ENCODE peak calls at places on chromosomes 13 and 19, in nine cellular contexts. One of them, this sample, is unnamed.

GRCh38 chr19:32750441-32751055 is 31.0 kb downstream of the TDRD12 start:
- DNase-seq in LoVo: no peak
- DNase-seq in neural crest cell: no peak
- DNase-seq in B cell: no peak
- DNase-seq in heart right ventricle: no peak
- DNase-seq in skeletal muscle cell: no peak
- DNase-seq in GM23248: no peak
- DNase-seq in fibroblast of the conjunctiva: no peak
- DNase-seq in RPMI8226: peak; percentile 66
- DNase-seq in this sample: no peak

GRCh38 chr19:45102481-45102880 is 9.5 kb downstream of the PPP1R37 start:
- DNase-seq in neural crest cell: no peak
- DNase-seq in fibroblast of the conjunctiva: no peak
- DNase-seq in skeletal muscle cell: no peak
- DNase-seq in heart right ventricle: no peak
- DNase-seq in B cell: no peak
- DNase-seq in LoVo: no peak
- DNase-seq in RPMI8226: no peak
- DNase-seq in GM23248: no peak
- DNase-seq in this sample: no peak

GRCh38 chr13:78998736-78999135 is 339.8 kb upstream of the OBI1 start:
- DNase-seq in GM23248: no peak
- DNase-seq in skeletal muscle cell: no peak
- DNase-seq in B cell: no peak
- DNase-seq in fibroblast of the conjunctiva: no peak
- DNase-seq in LoVo: no peak
- DNase-seq in heart right ventricle: no peak
- DNase-seq in RPMI8226: no peak
- DNase-seq in neural crest cell: no peak
- DNase-seq in this sample: no peak

GRCh38 chr19:16125738-16126495 is 14.2 kb downstream of the RAB8A start:
- DNase-seq in heart right ventricle: no peak
- DNase-seq in skeletal muscle cell: no peak
- DNase-seq in RPMI8226: no peak
- DNase-seq in B cell: no peak
- DNase-seq in LoVo: no peak
- DNase-seq in fibroblast of the conjunctiva: no peak
- DNase-seq in GM23248: no peak
- DNase-seq in neural crest cell: no peak
- DNase-seq in this sample: no peak

GRCh38 chr13:33548065-33548464 is 262.5 kb upstream of the STARD13 start:
- DNase-seq in B cell: peak; percentile 46
- DNase-seq in fibroblast of the conjunctiva: no peak
- DNase-seq in neural crest cell: no peak
- DNase-seq in GM23248: no peak
- DNase-seq in heart right ventricle: no peak
- DNase-seq in skeletal muscle cell: no peak
- DNase-seq in LoVo: no peak
- DNase-seq in RPMI8226: no peak
- DNase-seq in this sample: no peak

GRCh38 chr19:30256510-30256850 is 115.7 kb upstream of the ZNF536 start:
- DNase-seq in neural crest cell: no peak
- DNase-seq in B cell: no peak
- DNase-seq in LoVo: no peak
- DNase-seq in GM23248: no peak
- DNase-seq in fibroblast of the conjunctiva: no peak
- DNase-seq in skeletal muscle cell: no peak
- DNase-seq in heart right ventricle: no peak
- DNase-seq in RPMI8226: no peak
- DNase-seq in this sample: no peak

GRCh38 chr19:461664-462551 is 1.1 kb upstream of the SHC2 start:
- DNase-seq in GM23248: peak; percentile 12
- DNase-seq in skeletal muscle cell: no peak
- DNase-seq in heart right ventricle: no peak
- DNase-seq in B cell: no peak
- DNase-seq in RPMI8226: no peak
- DNase-seq in LoVo: peak; percentile 54
- DNase-seq in fibroblast of the conjunctiva: no peak
- DNase-seq in neural crest cell: peak; percentile 35
- DNase-seq in this sample: peak; percentile 60

GRCh38 chr13:78586706-78587105 is 16.6 kb downstream of the POU4F1 start:
- DNase-seq in neural crest cell: no peak
- DNase-seq in RPMI8226: peak; percentile 19
- DNase-seq in LoVo: no peak
- DNase-seq in GM23248: no peak
- DNase-seq in skeletal muscle cell: no peak
- DNase-seq in fibroblast of the conjunctiva: no peak
- DNase-seq in heart right ventricle: no peak
- DNase-seq in B cell: no peak
- DNase-seq in this sample: no peak

GRCh38 chr13:112859817-112860190 is 109.2 kb upstream of the MCF2L start:
- DNase-seq in fibroblast of the conjunctiva: peak; percentile 17
- DNase-seq in GM23248: peak; percentile 12
- DNase-seq in heart right ventricle: no peak
- DNase-seq in LoVo: no peak
- DNase-seq in neural crest cell: no peak
- DNase-seq in B cell: peak; percentile 23
- DNase-seq in RPMI8226: no peak
- DNase-seq in skeletal muscle cell: peak; percentile 29
- DNase-seq in this sample: no peak

GRCh38 chr19:41530184-41530534 is 45.8 kb upstream of the CEACAM21 start:
- DNase-seq in B cell: no peak
- DNase-seq in fibroblast of the conjunctiva: no peak
- DNase-seq in skeletal muscle cell: no peak
- DNase-seq in GM23248: no peak
- DNase-seq in RPMI8226: no peak
- DNase-seq in heart right ventricle: no peak
- DNase-seq in neural crest cell: no peak
- DNase-seq in LoVo: no peak
- DNase-seq in this sample: no peak

GRCh38 chr19:7944177-7944761 is 803 bp upstream of the TIMM44 start:
- DNase-seq in fibroblast of the conjunctiva: peak; percentile 94
- DNase-seq in heart right ventricle: peak; percentile 86
- DNase-seq in neural crest cell: peak; percentile 94
- DNase-seq in LoVo: peak; percentile 78
- DNase-seq in B cell: peak; percentile 91
- DNase-seq in RPMI8226: peak; percentile 92
- DNase-seq in GM23248: peak; percentile 97
- DNase-seq in skeletal muscle cell: peak; percentile 82
- DNase-seq in this sample: peak; percentile 64

GRCh38 chr13:63696055-63696454 is 2280.4 kb upstream of the PCDH20 start:
- DNase-seq in RPMI8226: no peak
- DNase-seq in LoVo: no peak
- DNase-seq in B cell: no peak
- DNase-seq in heart right ventricle: no peak
- DNase-seq in neural crest cell: no peak
- DNase-seq in fibroblast of the conjunctiva: peak; percentile 33
- DNase-seq in skeletal muscle cell: peak; percentile 27
- DNase-seq in GM23248: no peak
- DNase-seq in this sample: no peak

GRCh38 chr13:73849292-73849691 is 284.9 kb downstream of the KLF12 start:
- DNase-seq in GM23248: peak; percentile 61
- DNase-seq in LoVo: peak; percentile 41
- DNase-seq in RPMI8226: peak; percentile 4
- DNase-seq in neural crest cell: no peak
- DNase-seq in heart right ventricle: no peak
- DNase-seq in fibroblast of the conjunctiva: no peak
- DNase-seq in B cell: peak; percentile 40
- DNase-seq in skeletal muscle cell: no peak
- DNase-seq in this sample: no peak

GRCh38 chr19:35868172-35868822 is at the start of gene APLP1:
- DNase-seq in neural crest cell: peak; percentile 66
- DNase-seq in GM23248: peak; percentile 79
- DNase-seq in LoVo: peak; percentile 74
- DNase-seq in skeletal muscle cell: no peak
- DNase-seq in fibroblast of the conjunctiva: no peak
- DNase-seq in RPMI8226: peak; percentile 53
- DNase-seq in B cell: peak; percentile 70
- DNase-seq in heart right ventricle: peak; percentile 71
- DNase-seq in this sample: peak; percentile 98

GRCh38 chr19:7987084-7987768 is 18.2 kb downstream of the ELAVL1 start:
- DNase-seq in GM23248: no peak
- DNase-seq in neural crest cell: no peak
- DNase-seq in RPMI8226: no peak
- DNase-seq in fibroblast of the conjunctiva: no peak
- DNase-seq in B cell: no peak
- DNase-seq in skeletal muscle cell: no peak
- DNase-seq in heart right ventricle: no peak
- DNase-seq in LoVo: no peak
- DNase-seq in this sample: no peak

GRCh38 chr13:110387451-110388140 is 80.5 kb downstream of the COL4A2 start:
- DNase-seq in LoVo: no peak
- DNase-seq in heart right ventricle: peak; percentile 86
- DNase-seq in GM23248: no peak
- DNase-seq in skeletal muscle cell: no peak
- DNase-seq in RPMI8226: peak; percentile 60
- DNase-seq in neural crest cell: no peak
- DNase-seq in fibroblast of the conjunctiva: no peak
- DNase-seq in B cell: peak; percentile 18
- DNase-seq in this sample: no peak

GRCh38 chr13:110528911-110529310 is 32.6 kb downstream of the RAB20 start:
- DNase-seq in heart right ventricle: no peak
- DNase-seq in GM23248: no peak
- DNase-seq in LoVo: no peak
- DNase-seq in neural crest cell: no peak
- DNase-seq in B cell: no peak
- DNase-seq in skeletal muscle cell: no peak
- DNase-seq in fibroblast of the conjunctiva: no peak
- DNase-seq in RPMI8226: no peak
- DNase-seq in this sample: no peak

GRCh38 chr13:36543671-36544070 is 111.4 kb downstream of the CCNA1 start:
- DNase-seq in neural crest cell: no peak
- DNase-seq in LoVo: no peak
- DNase-seq in fibroblast of the conjunctiva: no peak
- DNase-seq in skeletal muscle cell: no peak
- DNase-seq in GM23248: no peak
- DNase-seq in B cell: no peak
- DNase-seq in RPMI8226: no peak
- DNase-seq in heart right ventricle: peak; percentile 6
- DNase-seq in this sample: peak; percentile 71

GRCh38 chr13:33642374-33643065 is 175.4 kb upstream of the RFC3 start:
- DNase-seq in GM23248: peak; percentile 91
- DNase-seq in heart right ventricle: peak; percentile 56
- DNase-seq in neural crest cell: no peak
- DNase-seq in LoVo: no peak
- DNase-seq in skeletal muscle cell: peak; percentile 71
- DNase-seq in B cell: no peak
- DNase-seq in RPMI8226: no peak
- DNase-seq in fibroblast of the conjunctiva: peak; percentile 73
- DNase-seq in this sample: no peak

GRCh38 chr13:109180905-109181425 is 551.6 kb downstream of the MYO16 start:
- DNase-seq in RPMI8226: no peak
- DNase-seq in LoVo: peak; percentile 29
- DNase-seq in GM23248: peak; percentile 89
- DNase-seq in fibroblast of the conjunctiva: peak; percentile 47
- DNase-seq in B cell: no peak
- DNase-seq in neural crest cell: peak; percentile 16
- DNase-seq in heart right ventricle: no peak
- DNase-seq in skeletal muscle cell: peak; percentile 79
- DNase-seq in this sample: no peak

GRCh38 chr13:32408296-32408998 is 19.5 kb downstream of the N4BP2L1 start:
- DNase-seq in B cell: no peak
- DNase-seq in RPMI8226: no peak
- DNase-seq in heart right ventricle: no peak
- DNase-seq in fibroblast of the conjunctiva: no peak
- DNase-seq in skeletal muscle cell: no peak
- DNase-seq in neural crest cell: no peak
- DNase-seq in GM23248: no peak
- DNase-seq in LoVo: no peak
- DNase-seq in this sample: no peak

GRCh38 chr13:63481334-63481733 is 2065.7 kb upstream of the PCDH20 start:
- DNase-seq in B cell: no peak
- DNase-seq in fibroblast of the conjunctiva: peak; percentile 72
- DNase-seq in LoVo: no peak
- DNase-seq in heart right ventricle: no peak
- DNase-seq in GM23248: no peak
- DNase-seq in skeletal muscle cell: peak; percentile 96
- DNase-seq in RPMI8226: no peak
- DNase-seq in neural crest cell: no peak
- DNase-seq in this sample: no peak

GRCh38 chr19:53908106-53908932 is 759 bp upstream of the CACNG7 start:
- DNase-seq in heart right ventricle: peak; percentile 36
- DNase-seq in B cell: peak; percentile 42
- DNase-seq in LoVo: no peak
- DNase-seq in fibroblast of the conjunctiva: no peak
- DNase-seq in neural crest cell: peak; percentile 66
- DNase-seq in skeletal muscle cell: no peak
- DNase-seq in GM23248: peak; percentile 56
- DNase-seq in RPMI8226: peak; percentile 64
- DNase-seq in this sample: peak; percentile 87

GRCh38 chr19:17671906-17672305 is 16.2 kb downstream of the UNC13A start:
- DNase-seq in heart right ventricle: no peak
- DNase-seq in B cell: peak; percentile 34
- DNase-seq in skeletal muscle cell: no peak
- DNase-seq in RPMI8226: peak; percentile 44
- DNase-seq in neural crest cell: peak; percentile 11
- DNase-seq in fibroblast of the conjunctiva: no peak
- DNase-seq in LoVo: no peak
- DNase-seq in GM23248: peak; percentile 61
- DNase-seq in this sample: peak; percentile 11